ENCODE peak calls at places on chromosomes 5 and 9, in five cellular contexts. U is T-cell; V is body of pancreas; Q is effector memory CD8-positive, alpha-beta T cell; Z is foreskin keratinocyte. B is an unnamed sample.

GRCh38 chr5:99010294-99010693 is 81.5 kb upstream of the CHD1 start:
- ATAC-seq in Q (no peak), U (no peak), Z (no peak), V (no peak), B (no peak)

GRCh38 chr5:157463621-157464407 is 3.8 kb downstream of the NIPAL4 start:
- ATAC-seq in V (no peak), Z (peak), Q (no peak), U (no peak), B (peak)

GRCh38 chr5:67353500-67353931 is 156.9 kb upstream of the CD180 start:
- ATAC-seq in U (no peak), Q (no peak), Z (no peak), V (peak), B (no peak)

GRCh38 chr9:96009223-96009602 is 133.7 kb downstream of the ERCC6L2 start:
- ATAC-seq in Z (no peak), Q (no peak), V (no peak), U (no peak), B (no peak)

GRCh38 chr9:123399803-123400378 is 43.9 kb downstream of the CRB2 start:
- ATAC-seq in U (no peak), Q (no peak), V (no peak), Z (peak), B (no peak)

GRCh38 chr9:34125681-34126206 is 754 bp downstream of the DCAF12 start:
- ATAC-seq in V (no peak), Z (peak), Q (no peak), U (no peak), B (peak)

GRCh38 chr5:149421834-149422233 is 42.7 kb upstream of the IL17B start:
- ATAC-seq in U (no peak), Z (no peak), V (no peak), Q (no peak), B (peak)

GRCh38 chr5:15995206-15996052 is 184.2 kb downstream of the MARCHF11 start:
- ATAC-seq in V (no peak), Z (peak), U (no peak), Q (no peak), B (peak)

GRCh38 chr5:131357739-131358561 is 94.1 kb downstream of the CDC42SE2 start:
- ATAC-seq in U (peak), Q (peak), V (no peak), Z (no peak), B (no peak)

GRCh38 chr5:159441441-159441840 is 111.2 kb upstream of the IL12B start:
- ATAC-seq in Z (peak), Q (no peak), U (no peak), V (no peak), B (peak)

GRCh38 chr5:142063878-142064331 is 44.7 kb upstream of the NDFIP1 start:
- ATAC-seq in V (peak), U (peak), Z (no peak), Q (peak), B (peak)

GRCh38 chr5:112529525-112529924 is 110.4 kb upstream of the EPB41L4A start:
- ATAC-seq in Z (peak), U (no peak), Q (no peak), V (no peak), B (no peak)

GRCh38 chr5:15366676-15367391 is 133.1 kb upstream of the FBXL7 start:
- ATAC-seq in V (no peak), Z (no peak), U (no peak), Q (no peak), B (peak)

GRCh38 chr9:115170674-115171073 is 52.7 kb upstream of the TNC start:
- ATAC-seq in U (no peak), V (no peak), Z (peak), Q (no peak), B (peak)

GRCh38 chr5:11010811-11011210 is 249.8 kb upstream of the DAP start:
- ATAC-seq in U (no peak), Q (no peak), V (no peak), Z (no peak), B (no peak)

GRCh38 chr5:31194458-31194808 is 947 bp downstream of the CDH6 start:
- ATAC-seq in Q (no peak), U (no peak), Z (peak), V (no peak), B (peak)

GRCh38 chr9:8428389-8428788 is 628.8 kb upstream of the DMAC1 start:
- ATAC-seq in Z (no peak), Q (peak), V (no peak), U (no peak), B (no peak)

GRCh38 chr5:158170060-158170459 is 311.1 kb upstream of the CLINT1 start:
- ATAC-seq in Z (no peak), V (no peak), U (no peak), Q (no peak), B (no peak)

GRCh38 chr9:35568196-35568595 is 36.9 kb upstream of the TESK1 start:
- ATAC-seq in U (no peak), V (no peak), Z (no peak), Q (no peak), B (no peak)

GRCh38 chr5:91302335-91302734 is 80.8 kb downstream of the ARRDC3 start:
- ATAC-seq in V (no peak), Z (no peak), U (no peak), Q (no peak), B (no peak)

GRCh38 chr9:137422668-137423000 is 328 bp downstream of the EXD3 start:
- ATAC-seq in V (peak), U (peak), Z (peak), Q (peak), B (peak)

GRCh38 chr5:72203251-72203845 is 96.1 kb downstream of the MAP1B start:
- ATAC-seq in V (no peak), Z (no peak), Q (no peak), U (no peak), B (no peak)

GRCh38 chr9:120388000-120388855 is 191.7 kb downstream of the CDK5RAP2 start:
- ATAC-seq in U (no peak), Q (no peak), V (no peak), Z (no peak), B (no peak)

GRCh38 chr9:117704597-117704996 is 394 bp downstream of the TLR4 start:
- ATAC-seq in V (no peak), Q (no peak), Z (no peak), U (no peak), B (peak)

GRCh38 chr5:172321593-172321992 is 38.0 kb upstream of the UBTD2 start:
- ATAC-seq in Q (no peak), Z (peak), V (peak), U (no peak), B (no peak)

GRCh38 chr9:132762896-132763295 is 92.6 kb downstream of the GTF3C4 start:
- ATAC-seq in V (no peak), U (no peak), Q (no peak), Z (no peak), B (no peak)

GRCh38 chr5:52735139-52735538 is 52.6 kb upstream of the ITGA1 start:
- ATAC-seq in V (no peak), Z (no peak), Q (no peak), U (no peak), B (peak)

GRCh38 chr5:132221781-132222648 is 5.6 kb downstream of the P4HA2 start:
- ATAC-seq in V (peak), Q (no peak), U (no peak), Z (no peak), B (no peak)

GRCh38 chr5:123075521-123076163 is 13.4 kb upstream of the PRDM6 start:
- ATAC-seq in Z (no peak), V (peak), Q (no peak), U (no peak), B (no peak)

GRCh38 chr5:167585184-167585583 is 706.3 kb upstream of the WWC1 start:
- ATAC-seq in V (no peak), Z (no peak), Q (no peak), U (no peak), B (no peak)

GRCh38 chr5:80122599-80122998 is 87.5 kb downstream of the THBS4 start:
- ATAC-seq in U (no peak), V (no peak), Q (no peak), Z (no peak), B (no peak)

GRCh38 chr5:152443935-152444334 is 38.9 kb upstream of the NMUR2 start:
- ATAC-seq in V (no peak), Q (no peak), U (no peak), Z (no peak), B (no peak)

GRCh38 chr5:143064207-143064606 is 294.0 kb downstream of the ARHGAP26 start:
- ATAC-seq in Q (no peak), U (no peak), V (peak), Z (peak), B (peak)

GRCh38 chr5:26945881-26946280 is 92.5 kb downstream of the CDH9 start:
- ATAC-seq in Q (no peak), Z (peak), U (no peak), V (no peak), B (no peak)

GRCh38 chr9:128919409-128919808 is 1.4 kb upstream of the PHYHD1 start:
- ATAC-seq in V (no peak), Q (no peak), U (no peak), Z (no peak), B (no peak)

GRCh38 chr9:22342489-22343217 is 104.0 kb upstream of the DMRTA1 start:
- ATAC-seq in Q (no peak), V (peak), Z (no peak), U (no peak), B (no peak)

GRCh38 chr5:14268738-14269137 is 125.6 kb downstream of the TRIO start:
- ATAC-seq in Z (no peak), V (no peak), Q (no peak), U (no peak), B (no peak)

GRCh38 chr5:155193483-155194107 is 180.0 kb downstream of the KIF4B start:
- ATAC-seq in Q (no peak), U (no peak), V (no peak), Z (no peak), B (no peak)

B was measured in SK-N-SH treated with all-trans-retinoic acid at 6 μM for 48 hours.